ENCODE peak calls at places on chromosomes 6 and 20, in nine cellular contexts. G is heart left ventricle, Y is adrenal gland, O is stomach, R is uterus, Q is breast epithelium, T is ovary, B is IMR-90, K is A549. W is an unnamed sample.

GRCh38 chr6:130111031-130111430 is 92.7 kb downstream of the L3MBTL3 start:
- DNase-seq in B (peak; percentile 4), R (no peak), Y (no peak), K (no peak), T (no peak), Q (no peak), G (no peak), O (no peak), W (no peak)

GRCh38 chr20:11124849-11125505 is 451.2 kb upstream of the JAG1 start:
- DNase-seq in T (no peak), R (no peak), Y (no peak), O (no peak), Q (no peak), K (no peak), G (no peak), B (no peak), W (no peak)

GRCh38 chr20:4942336-4942735 is 59.0 kb downstream of the SLC23A2 start:
- DNase-seq in Y (no peak), O (no peak), T (no peak), Q (no peak), R (no peak), K (no peak), B (peak; percentile 92), G (no peak), W (no peak)

GRCh38 chr6:127710668-127711067 is 133.7 kb downstream of the C6orf58 start:
- DNase-seq in Q (no peak), B (no peak), K (no peak), T (no peak), R (no peak), G (no peak), Y (no peak), O (no peak), W (no peak)

GRCh38 chr20:19688031-19688806 is 69.8 kb upstream of the RIN2 start:
- DNase-seq in O (peak; percentile 81), G (peak; percentile 85), K (peak; percentile 89), R (peak; percentile 65), T (peak; percentile 55), Y (peak; percentile 77), B (peak; percentile 92), Q (peak; percentile 44), W (peak; percentile 80)

GRCh38 chr6:53335224-53335994 is 13.3 kb downstream of the ELOVL5 start:
- DNase-seq in Q (no peak), R (no peak), Y (no peak), B (no peak), T (no peak), K (no peak), G (no peak), O (peak; percentile 40), W (peak; percentile 13)

GRCh38 chr6:13859871-13860555 is 45.7 kb upstream of the MCUR1 start:
- DNase-seq in Q (no peak), Y (no peak), G (no peak), O (no peak), B (no peak), K (no peak), R (no peak), T (no peak), W (no peak)

GRCh38 chr6:40320947-40321346 is 266.2 kb downstream of the LRFN2 start:
- DNase-seq in T (no peak), R (no peak), Q (no peak), B (no peak), K (no peak), G (no peak), Y (no peak), O (no peak), W (no peak)

DNA sequence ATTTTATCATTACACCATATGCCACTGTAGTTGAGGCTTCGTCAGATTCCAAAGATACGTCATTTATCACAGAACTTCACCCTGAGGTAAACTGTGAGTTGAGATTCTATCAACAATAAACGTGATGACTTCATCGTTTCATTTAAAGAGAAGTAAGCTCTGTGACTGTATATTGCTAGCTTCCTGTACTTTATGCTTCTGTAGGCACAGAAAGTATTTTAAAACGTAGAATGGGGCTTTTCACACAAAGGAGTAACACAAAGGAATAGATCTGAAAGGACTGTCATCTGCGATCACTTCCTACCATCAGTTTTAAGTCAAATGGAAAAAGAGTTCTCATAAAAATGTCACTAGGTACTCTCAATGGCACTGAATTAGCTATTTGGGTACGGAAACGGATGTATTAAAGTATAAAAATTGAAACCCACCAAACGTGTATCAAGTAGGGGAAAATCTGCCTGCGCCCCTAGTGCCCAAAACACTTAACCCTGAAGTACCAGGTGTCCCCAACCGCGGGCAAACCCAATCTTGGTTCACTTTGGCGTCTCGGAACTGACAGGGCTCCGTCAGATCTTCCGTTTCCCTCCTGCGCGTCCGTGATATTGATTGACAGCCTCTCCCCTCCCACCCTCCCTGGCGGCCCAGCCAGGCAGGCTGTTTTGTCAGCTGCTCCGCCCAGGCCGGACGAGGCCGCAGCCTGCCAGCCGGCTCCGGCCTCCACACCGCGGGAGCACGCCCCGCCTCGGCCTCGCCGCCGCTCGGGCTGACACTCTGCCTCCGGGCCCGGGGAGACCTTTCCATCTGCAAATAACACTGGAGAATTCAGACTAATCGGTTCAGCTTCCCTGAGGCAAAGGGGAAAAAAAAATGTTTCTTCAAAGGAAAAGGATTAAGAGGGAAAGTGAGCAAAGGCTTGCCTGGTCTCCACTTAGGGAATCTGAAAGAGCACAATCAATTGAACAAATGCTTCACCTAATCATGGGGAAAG is 234.7 kb upstream of the MCHR2 start:
- DNase-seq in O (peak; percentile 75), B (peak; percentile 71), G (peak; percentile 86), T (no peak), Y (peak; percentile 60), R (no peak), K (peak; percentile 51), Q (peak; percentile 43), W (peak; percentile 40)
- TF ChIP-seq POLR2A in O (no peak), B (no peak), G (no peak), T (no peak), Y (no peak), R (no peak), K (peak; percentile 69), Q (no peak), W (no peak)

GRCh38 chr20:53671370-53671769 is 77.7 kb upstream of the ZNF217 start:
- DNase-seq in O (no peak), Y (no peak), K (no peak), R (no peak), T (no peak), B (no peak), Q (no peak), G (no peak), W (no peak)

GRCh38 chr20:53666144-53666543 is 72.5 kb upstream of the ZNF217 start:
- DNase-seq in O (no peak), B (no peak), T (no peak), G (no peak), Q (no peak), K (no peak), R (no peak), Y (no peak), W (no peak)

GRCh38 chr20:53664121-53664520 is 70.5 kb upstream of the ZNF217 start:
- DNase-seq in B (no peak), Y (no peak), R (no peak), G (no peak), T (no peak), O (peak; percentile 39), K (no peak), Q (no peak), W (no peak)

GRCh38 chr20:53672484-53673129 is 79.0 kb upstream of the ZNF217 start:
- DNase-seq in O (no peak), G (no peak), K (no peak), R (no peak), T (no peak), Y (no peak), B (peak; percentile 66), Q (no peak), W (no peak)

DNA sequence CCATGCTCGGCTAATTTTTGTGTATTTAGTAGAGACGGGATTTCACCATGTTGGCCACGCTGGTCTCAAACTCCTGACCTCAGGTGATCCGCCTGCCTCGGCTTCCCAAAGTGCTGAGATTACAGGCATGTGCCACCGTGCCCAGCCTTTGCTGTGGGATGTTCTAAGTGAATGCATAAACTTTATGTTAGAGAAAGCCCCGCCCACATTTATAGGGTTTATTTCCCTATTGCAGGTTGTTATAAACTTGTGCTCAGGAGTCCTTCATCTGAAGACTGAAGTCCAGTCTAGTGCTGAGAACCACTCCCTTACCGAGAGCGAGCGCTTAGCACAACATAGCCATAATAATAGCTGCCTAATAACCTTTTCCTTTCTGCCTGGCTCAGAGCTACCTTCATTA is 75.3 kb upstream of the ZNF217 start:
- DNase-seq in Q (no peak), B (no peak), Y (no peak), T (no peak), G (no peak), K (no peak), O (no peak), R (no peak), W (no peak)
- TF ChIP-seq POLR2A in Q (no peak), B (no peak), Y (no peak), T (no peak), G (no peak), K (no peak), O (no peak), R (no peak), W (no peak)

DNA sequence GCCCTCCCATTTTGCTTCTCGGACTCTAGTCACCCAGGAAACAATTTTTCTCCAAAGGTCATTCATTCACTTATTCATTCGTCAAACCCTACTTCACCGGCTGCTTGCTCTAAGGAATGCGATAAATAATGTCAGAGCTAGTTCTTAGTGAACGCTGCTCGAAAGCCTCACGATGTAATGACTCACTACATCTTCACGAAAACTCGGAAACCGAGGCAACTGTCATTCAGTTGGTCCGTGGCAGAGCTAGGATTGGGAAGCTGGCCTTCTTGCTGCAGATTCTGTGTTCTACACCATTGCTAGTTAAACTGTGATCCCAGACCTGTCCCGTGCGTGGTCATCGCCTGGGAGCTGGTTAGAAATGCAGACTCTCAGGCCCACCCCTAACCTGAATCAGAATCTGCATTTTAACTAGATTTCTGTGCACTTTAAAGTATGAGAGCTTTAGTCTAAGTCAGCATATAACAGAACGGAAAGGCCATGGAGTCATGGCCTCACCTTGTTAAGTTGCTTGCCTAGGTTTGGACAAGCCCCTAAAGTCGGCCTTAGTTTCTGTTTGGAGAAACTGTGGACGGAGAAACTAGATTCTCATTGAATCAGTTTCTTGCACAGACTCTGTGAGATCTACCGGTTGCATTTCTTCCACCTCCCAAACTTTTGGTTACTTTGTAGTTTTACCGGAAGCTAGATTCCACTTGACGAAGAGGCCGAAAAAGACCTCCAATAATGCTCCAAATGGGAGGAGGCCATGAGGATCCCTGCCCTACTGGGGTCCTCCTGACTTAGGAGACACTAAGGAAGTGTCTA is 640 bp upstream of the CCND3 start:
- DNase-seq in T (no peak), G (no peak), B (peak; percentile 88), O (no peak), R (peak; percentile 34), Q (no peak), K (no peak), Y (no peak), W (no peak)
- TF ChIP-seq POLR2A in T (no peak), G (no peak), B (peak; percentile 13), O (no peak), R (no peak), Q (no peak), K (no peak), Y (no peak), W (no peak)

GRCh38 chr6:131642565-131643261 is 5.6 kb downstream of the ENPP3 start:
- DNase-seq in T (no peak), R (no peak), Q (no peak), B (no peak), O (no peak), K (no peak), Y (no peak), G (no peak), W (no peak)

GRCh38 chr6:131643262-131643631 is 6.1 kb downstream of the ENPP3 start:
- DNase-seq in Y (peak; percentile 86), Q (no peak), G (no peak), B (no peak), O (peak; percentile 38), K (no peak), R (no peak), T (no peak), W (no peak)

GRCh38 chr6:131644921-131645320 is 7.8 kb downstream of the ENPP3 start:
- DNase-seq in Q (no peak), Y (no peak), K (no peak), R (no peak), T (no peak), G (no peak), B (no peak), O (no peak), W (no peak)

GRCh38 chr6:131643855-131644460 is 6.9 kb downstream of the ENPP3 start:
- DNase-seq in B (no peak), T (no peak), K (no peak), O (no peak), Q (no peak), Y (no peak), G (no peak), R (no peak), W (no peak)

DNA sequence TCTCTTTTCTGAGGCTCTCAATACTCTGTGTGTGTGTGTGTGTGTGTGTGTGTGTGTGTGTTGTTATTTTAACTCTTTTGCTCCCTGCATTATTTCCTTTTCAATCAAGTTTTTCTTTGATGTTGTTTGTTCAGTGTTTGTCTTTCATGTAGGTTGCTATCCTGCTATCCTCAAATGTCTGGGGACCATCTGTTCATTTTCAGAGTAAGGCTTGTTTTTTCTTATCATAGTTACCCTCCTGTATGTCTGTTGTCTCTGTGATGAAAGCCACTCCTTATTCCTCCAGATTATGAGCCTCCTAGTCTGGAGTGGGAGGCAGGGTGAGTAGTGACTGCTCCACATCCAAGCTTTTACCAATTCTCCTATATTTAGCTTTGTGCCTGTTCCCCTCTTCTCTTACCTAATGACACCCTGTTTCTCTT is 9.2 kb downstream of the ENPP3 start:
- DNase-seq in Q (no peak), K (no peak), R (no peak), Y (no peak), B (no peak), G (no peak), O (no peak), T (no peak), W (no peak)
- TF ChIP-seq POLR2A in Q (no peak), K (no peak), R (no peak), Y (no peak), B (no peak), G (no peak), O (no peak), T (no peak), W (no peak)